ENCODE peak calls at places on chromosome 1, in five cellular contexts. One of them, this sample, is unnamed.

GRCh38 chr1:205270764-205271163 is 43.0 kb downstream of the TMCC2 start:
- DNase-seq in transverse colon: no peak
- DNase-seq in GM12891: no peak
- DNase-seq in HL-60: no peak
- DNase-seq in sigmoid colon: no peak
- DNase-seq in this sample: no peak

GRCh38 chr1:203289982-203290260 is 15.4 kb upstream of the BTG2 start:
- DNase-seq in transverse colon: no peak
- DNase-seq in GM12891: no peak
- DNase-seq in HL-60: no peak
- DNase-seq in sigmoid colon: no peak
- DNase-seq in this sample: no peak

GRCh38 chr1:153985984-153986761 is at the start of gene RAB13:
- DNase-seq in transverse colon: peak; percentile 89
- DNase-seq in GM12891: no peak
- DNase-seq in HL-60: no peak
- DNase-seq in sigmoid colon: peak; percentile 96
- DNase-seq in this sample: peak; percentile 91

GRCh38 chr1:50418600-50419109 is 4.6 kb downstream of the DMRTA2 start:
- DNase-seq in transverse colon: no peak
- DNase-seq in GM12891: peak; percentile 32
- DNase-seq in HL-60: no peak
- DNase-seq in sigmoid colon: no peak
- DNase-seq in this sample: peak; percentile 67

GRCh38 chr1:171898956-171899355 is 57.7 kb downstream of the DNM3 start:
- DNase-seq in transverse colon: no peak
- DNase-seq in GM12891: no peak
- DNase-seq in HL-60: no peak
- DNase-seq in sigmoid colon: peak; percentile 64
- DNase-seq in this sample: peak; percentile 68

GRCh38 chr1:10932088-10932487 is 80.4 kb upstream of the TARDBP start:
- DNase-seq in transverse colon: no peak
- DNase-seq in GM12891: no peak
- DNase-seq in HL-60: no peak
- DNase-seq in sigmoid colon: no peak
- DNase-seq in this sample: no peak

GRCh38 chr1:115056395-115056798 is 26.8 kb downstream of the TSHB start:
- DNase-seq in transverse colon: peak; percentile 34
- DNase-seq in GM12891: no peak
- DNase-seq in HL-60: peak; percentile 88
- DNase-seq in sigmoid colon: no peak
- DNase-seq in this sample: peak; percentile 84

GRCh38 chr1:184418955-184419733 is 32.3 kb downstream of the C1orf21 start:
- DNase-seq in transverse colon: no peak
- DNase-seq in GM12891: no peak
- DNase-seq in HL-60: no peak
- DNase-seq in sigmoid colon: no peak
- DNase-seq in this sample: no peak

GRCh38 chr1:88595355-88595754 is 88.7 kb upstream of the PKN2 start:
- DNase-seq in transverse colon: no peak
- DNase-seq in GM12891: no peak
- DNase-seq in HL-60: peak; percentile 43
- DNase-seq in sigmoid colon: no peak
- DNase-seq in this sample: peak; percentile 67

GRCh38 chr1:56686171-56686570 is 41.1 kb downstream of the PRKAA2 start:
- DNase-seq in transverse colon: no peak
- DNase-seq in GM12891: no peak
- DNase-seq in HL-60: no peak
- DNase-seq in sigmoid colon: no peak
- DNase-seq in this sample: no peak

GRCh38 chr1:154936416-154937050 is at the start of gene PMVK:
- DNase-seq in transverse colon: peak; percentile 97
- DNase-seq in GM12891: peak; percentile 90
- DNase-seq in HL-60: peak; percentile 97
- DNase-seq in sigmoid colon: peak; percentile 99
- DNase-seq in this sample: peak; percentile 98

GRCh38 chr1:192175971-192176370 is 17.7 kb downstream of the RGS18 start:
- DNase-seq in transverse colon: no peak
- DNase-seq in GM12891: no peak
- DNase-seq in HL-60: no peak
- DNase-seq in sigmoid colon: no peak
- DNase-seq in this sample: no peak

DNA sequence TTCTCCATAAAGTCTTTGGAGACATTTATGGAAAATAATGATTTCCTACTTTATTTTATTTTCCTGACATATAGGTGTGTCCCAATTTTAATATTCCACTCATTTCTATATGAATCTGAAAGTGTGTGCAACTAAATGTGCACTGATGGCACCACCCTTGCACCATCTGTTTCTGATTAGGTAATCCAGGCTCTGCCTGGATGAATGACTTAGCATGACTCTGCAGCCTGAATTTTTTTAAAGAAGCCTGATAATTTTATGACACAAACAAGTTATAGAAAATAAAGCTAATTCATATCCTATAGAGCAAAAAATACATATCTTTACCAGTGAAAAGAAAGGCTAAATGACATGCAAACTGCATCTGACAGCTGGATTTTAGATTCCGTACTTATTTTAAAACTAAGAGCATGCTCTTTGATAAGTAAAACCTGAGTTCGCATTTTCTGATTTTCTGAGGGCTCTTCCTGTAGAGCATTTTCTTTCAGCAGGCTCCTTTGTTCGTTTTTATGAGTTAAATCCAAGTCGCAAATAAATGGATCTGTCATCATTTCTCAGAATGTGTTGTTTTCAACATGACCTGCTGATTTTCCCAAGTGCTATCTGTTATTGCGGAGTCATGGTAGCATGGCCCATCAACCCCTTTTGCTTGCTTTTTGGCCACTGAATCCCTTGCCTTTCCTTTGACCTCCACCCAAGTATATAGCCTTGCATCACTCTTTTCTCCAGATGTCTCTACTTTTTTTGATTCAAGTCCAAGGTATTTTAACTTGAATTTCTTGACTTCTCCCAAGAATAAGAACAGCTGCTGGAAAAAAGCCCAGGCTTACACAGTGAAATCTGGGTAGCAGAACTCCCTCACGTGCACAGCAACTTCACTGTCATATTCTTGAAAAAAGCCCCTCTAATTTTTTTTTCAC is 52.8 kb upstream of the LYPLAL1 start:
- DNase-seq in transverse colon: no peak
- DNase-seq in GM12891: no peak
- DNase-seq in HL-60: peak; percentile 62
- DNase-seq in sigmoid colon: peak; percentile 80
- DNase-seq in this sample: peak; percentile 4
- TF ChIP-seq POLR2AphosphoS5 in transverse colon: no peak
- TF ChIP-seq POLR2AphosphoS5 in GM12891: no peak
- TF ChIP-seq POLR2AphosphoS5 in HL-60: peak; percentile 23
- TF ChIP-seq POLR2AphosphoS5 in sigmoid colon: peak; percentile 59
- TF ChIP-seq POLR2AphosphoS5 in this sample: no peak

GRCh38 chr1:201634261-201634660 is 95.3 kb downstream of the NAV1 start:
- DNase-seq in transverse colon: no peak
- DNase-seq in GM12891: no peak
- DNase-seq in HL-60: no peak
- DNase-seq in sigmoid colon: no peak
- DNase-seq in this sample: no peak
- TF ChIP-seq POLR2AphosphoS5 in transverse colon: no peak
- TF ChIP-seq POLR2AphosphoS5 in GM12891: no peak
- TF ChIP-seq POLR2AphosphoS5 in HL-60: no peak
- TF ChIP-seq POLR2AphosphoS5 in sigmoid colon: no peak
- TF ChIP-seq POLR2AphosphoS5 in this sample: no peak

DNA sequence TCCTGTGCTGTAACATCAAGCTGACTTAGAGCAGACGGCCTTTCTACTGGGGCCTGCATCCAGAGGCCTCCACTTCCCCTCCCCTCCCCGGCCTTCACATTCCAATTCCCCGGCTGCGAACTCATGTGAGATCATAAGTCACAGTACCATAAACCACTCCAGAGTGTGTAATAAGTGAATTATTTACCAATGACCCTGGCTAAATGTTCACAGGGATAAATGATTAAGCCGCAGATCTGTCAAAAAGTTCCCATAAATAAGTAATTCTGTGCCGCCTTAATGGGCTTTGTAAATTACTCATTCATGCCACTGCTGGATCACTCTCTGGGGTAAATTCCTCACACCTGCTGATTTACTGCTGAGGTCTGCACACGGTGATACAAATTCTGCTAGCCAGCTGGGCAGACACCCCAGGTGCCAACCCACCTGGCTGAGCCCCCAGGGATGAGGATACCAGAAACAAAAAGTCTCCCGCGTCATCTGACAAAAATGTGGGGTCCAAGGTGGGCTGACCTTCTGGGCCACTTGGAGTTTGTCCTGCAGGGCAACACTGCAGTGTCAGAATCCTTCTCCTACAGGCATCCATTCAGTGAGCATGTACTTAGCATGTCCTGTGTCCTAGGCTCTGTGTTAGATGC is 27.3 kb upstream of the KIRREL1 start:
- DNase-seq in transverse colon: peak; percentile 67
- DNase-seq in GM12891: no peak
- DNase-seq in HL-60: no peak
- DNase-seq in sigmoid colon: peak; percentile 74
- DNase-seq in this sample: peak; percentile 8
- TF ChIP-seq POLR2AphosphoS5 in transverse colon: peak; percentile 18
- TF ChIP-seq POLR2AphosphoS5 in GM12891: no peak
- TF ChIP-seq POLR2AphosphoS5 in HL-60: no peak
- TF ChIP-seq POLR2AphosphoS5 in sigmoid colon: peak; percentile 47
- TF ChIP-seq POLR2AphosphoS5 in this sample: no peak

DNA sequence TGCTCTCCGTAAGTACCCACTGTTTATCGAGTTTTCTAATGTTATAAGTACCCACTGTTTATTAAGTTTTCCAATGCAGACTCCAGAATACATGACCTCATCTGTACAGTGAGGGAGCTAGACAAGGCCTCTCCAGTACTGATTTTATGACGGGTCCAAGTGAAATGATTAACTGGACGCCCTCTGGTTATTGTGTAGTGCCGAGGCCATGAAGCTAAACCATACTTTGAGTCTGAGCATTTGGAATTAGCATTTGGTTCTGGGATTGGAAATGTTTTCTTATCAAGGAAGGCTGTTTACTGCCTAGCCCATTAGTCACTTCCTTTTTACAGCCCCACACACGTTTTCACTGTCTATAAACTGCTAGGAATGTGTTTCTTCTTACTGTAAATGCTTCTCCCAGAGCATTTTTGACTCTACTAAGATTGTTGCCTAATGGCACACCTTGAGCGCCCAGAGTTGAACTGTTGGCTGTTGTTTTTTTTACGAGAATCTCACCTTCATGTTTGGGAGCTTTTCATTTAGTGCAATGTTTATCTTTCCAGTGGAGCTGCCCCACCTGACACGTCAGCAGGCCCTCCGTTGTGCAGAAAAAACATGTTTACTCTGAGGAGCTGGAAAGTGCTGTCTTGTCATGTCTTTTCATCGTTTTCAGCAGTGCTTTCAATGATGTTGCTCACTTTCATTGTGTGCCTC is 26.9 kb downstream of the SPATA46 start:
- DNase-seq in transverse colon: no peak
- DNase-seq in GM12891: no peak
- DNase-seq in HL-60: no peak
- DNase-seq in sigmoid colon: no peak
- DNase-seq in this sample: no peak
- TF ChIP-seq POLR2AphosphoS5 in transverse colon: no peak
- TF ChIP-seq POLR2AphosphoS5 in GM12891: no peak
- TF ChIP-seq POLR2AphosphoS5 in HL-60: no peak
- TF ChIP-seq POLR2AphosphoS5 in sigmoid colon: no peak
- TF ChIP-seq POLR2AphosphoS5 in this sample: no peak